ENCODE peak calls at places on chromosomes 4 and X, in four cellular contexts. One of them, this sample, is unnamed.
A peak's percentile ranks its signal among the peaks of the same experiment; 100 is the strongest.

GRCh38 chr4:8336412-8337075 is 67.0 kb downstream of the HTRA3 start:
- DNase-seq in WTC11: no peak
- DNase-seq in K562: peak; percentile 61
- DNase-seq in HepG2: no peak
- DNase-seq in this sample: no peak

GRCh38 chr4:67632492-67632891 is 68.5 kb downstream of the UBA6 start:
- DNase-seq in WTC11: no peak
- DNase-seq in K562: no peak
- DNase-seq in HepG2: no peak
- DNase-seq in this sample: no peak

GRCh38 chr4:130545171-130545570 is 1449.2 kb downstream of the C4orf33 start:
- DNase-seq in WTC11: no peak
- DNase-seq in K562: no peak
- DNase-seq in HepG2: no peak
- DNase-seq in this sample: no peak

GRCh38 chrX:27976284-27976683 is 5.0 kb downstream of the DCAF8L1 start:
- DNase-seq in WTC11: no peak
- DNase-seq in K562: no peak
- DNase-seq in HepG2: no peak
- DNase-seq in this sample: no peak

GRCh38 chr4:74316397-74316796 is 8.1 kb downstream of the EPGN start:
- DNase-seq in WTC11: no peak
- DNase-seq in K562: no peak
- DNase-seq in HepG2: no peak
- DNase-seq in this sample: no peak

GRCh38 chrX:39152106-39152649 is 350.9 kb downstream of the MID1IP1 start:
- DNase-seq in WTC11: peak; percentile 77
- DNase-seq in K562: peak; percentile 71
- DNase-seq in HepG2: no peak
- DNase-seq in this sample: no peak

GRCh38 chr4:26400140-26400539 is 79.3 kb downstream of the RBPJ start:
- DNase-seq in WTC11: no peak
- DNase-seq in K562: no peak
- DNase-seq in HepG2: no peak
- DNase-seq in this sample: no peak

GRCh38 chr4:119087656-119088055 is 48.0 kb upstream of the MYOZ2 start:
- DNase-seq in WTC11: no peak
- DNase-seq in K562: no peak
- DNase-seq in HepG2: no peak
- DNase-seq in this sample: no peak

GRCh38 chr4:98639108-98639507 is 19.3 kb downstream of the TSPAN5 start:
- DNase-seq in WTC11: no peak
- DNase-seq in K562: no peak
- DNase-seq in HepG2: no peak
- DNase-seq in this sample: no peak

GRCh38 chrX:21708116-21708515 is 49.8 kb downstream of the SMPX start:
- DNase-seq in WTC11: peak; percentile 10
- DNase-seq in K562: no peak
- DNase-seq in HepG2: no peak
- DNase-seq in this sample: no peak
- TF ChIP-seq TCF7 in WTC11: no peak
- TF ChIP-seq TCF7 in K562: no peak
- TF ChIP-seq TCF7 in HepG2: no peak
- TF ChIP-seq TCF7 in this sample: no peak

GRCh38 chr4:158914178-158914577 is 145.4 kb downstream of the FNIP2 start:
- DNase-seq in WTC11: no peak
- DNase-seq in K562: no peak
- DNase-seq in HepG2: no peak
- DNase-seq in this sample: no peak
- TF ChIP-seq TCF7 in WTC11: no peak
- TF ChIP-seq TCF7 in K562: no peak
- TF ChIP-seq TCF7 in HepG2: no peak
- TF ChIP-seq TCF7 in this sample: no peak

DNA sequence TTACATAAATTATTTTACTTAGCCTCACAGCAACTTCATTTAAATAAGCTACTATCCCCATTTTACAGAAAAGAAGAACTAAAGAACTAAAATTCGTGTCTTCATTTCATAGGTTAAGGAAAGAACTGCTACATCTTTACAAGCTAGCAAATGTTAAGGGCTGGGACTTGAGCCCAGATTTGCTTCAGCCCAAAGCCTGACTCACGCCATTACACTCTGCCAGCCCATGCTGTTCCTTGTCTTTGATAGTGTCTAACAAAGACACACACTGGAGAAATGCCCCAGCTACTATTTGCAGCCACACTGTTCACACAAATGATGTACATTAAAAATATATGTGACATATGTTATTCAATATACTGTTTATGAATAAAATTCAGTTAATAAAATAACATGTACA is 29.0 kb upstream of the ERVMER34-1 start:
- DNase-seq in WTC11: no peak
- DNase-seq in K562: no peak
- DNase-seq in HepG2: no peak
- DNase-seq in this sample: no peak
- TF ChIP-seq TCF7 in WTC11: no peak
- TF ChIP-seq TCF7 in K562: no peak
- TF ChIP-seq TCF7 in HepG2: no peak
- TF ChIP-seq TCF7 in this sample: no peak

GRCh38 chr4:129233691-129234090 is 137.7 kb downstream of the C4orf33 start:
- DNase-seq in WTC11: no peak
- DNase-seq in K562: no peak
- DNase-seq in HepG2: no peak
- DNase-seq in this sample: no peak

GRCh38 chr4:129230836-129231235 is 134.9 kb downstream of the C4orf33 start:
- DNase-seq in WTC11: no peak
- DNase-seq in K562: no peak
- DNase-seq in HepG2: no peak
- DNase-seq in this sample: no peak

GRCh38 chr4:129236351-129236750 is 140.4 kb downstream of the C4orf33 start:
- DNase-seq in WTC11: no peak
- DNase-seq in K562: peak; percentile 9
- DNase-seq in HepG2: no peak
- DNase-seq in this sample: no peak

GRCh38 chr4:129231907-129232626 is 136.1 kb downstream of the C4orf33 start:
- DNase-seq in WTC11: no peak
- DNase-seq in K562: no peak
- DNase-seq in HepG2: no peak
- DNase-seq in this sample: no peak

GRCh38 chr4:129232627-129233337 is 136.8 kb downstream of the C4orf33 start:
- DNase-seq in WTC11: no peak
- DNase-seq in K562: no peak
- DNase-seq in HepG2: no peak
- DNase-seq in this sample: no peak
- TF ChIP-seq TCF7 in WTC11: no peak
- TF ChIP-seq TCF7 in K562: no peak
- TF ChIP-seq TCF7 in HepG2: no peak
- TF ChIP-seq TCF7 in this sample: no peak

DNA sequence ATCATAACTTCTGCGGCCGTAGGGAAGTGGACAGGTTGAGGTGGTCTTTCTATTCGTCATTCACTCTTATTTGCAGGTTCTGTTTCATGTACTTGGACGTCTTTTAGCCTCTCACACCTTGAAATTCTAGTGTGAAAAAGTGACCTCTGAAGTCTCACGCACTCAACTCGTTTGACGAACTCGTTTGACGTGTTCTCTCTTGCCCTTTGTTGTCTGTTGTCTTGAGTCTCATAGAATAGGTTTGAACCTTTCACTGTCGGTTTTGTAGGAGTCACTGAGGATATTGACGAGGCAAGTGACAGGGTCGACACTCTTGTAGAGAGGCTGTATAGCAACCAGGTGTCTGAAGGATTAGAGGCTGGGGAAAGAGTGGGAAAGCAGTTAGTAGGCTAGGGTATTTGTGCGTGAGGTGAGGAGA is 1.1 kb upstream of the PGRMC2 start:
- DNase-seq in WTC11: no peak
- DNase-seq in K562: no peak
- DNase-seq in HepG2: no peak
- DNase-seq in this sample: peak; percentile 17
- TF ChIP-seq TCF7 in WTC11: no peak
- TF ChIP-seq TCF7 in K562: no peak
- TF ChIP-seq TCF7 in HepG2: no peak
- TF ChIP-seq TCF7 in this sample: no peak

GRCh38 chrX:23832750-23833149 is 49.8 kb downstream of the SAT1 start:
- DNase-seq in WTC11: no peak
- DNase-seq in K562: no peak
- DNase-seq in HepG2: no peak
- DNase-seq in this sample: no peak
- TF ChIP-seq TCF7 in WTC11: no peak
- TF ChIP-seq TCF7 in K562: no peak
- TF ChIP-seq TCF7 in HepG2: no peak
- TF ChIP-seq TCF7 in this sample: no peak

DNA sequence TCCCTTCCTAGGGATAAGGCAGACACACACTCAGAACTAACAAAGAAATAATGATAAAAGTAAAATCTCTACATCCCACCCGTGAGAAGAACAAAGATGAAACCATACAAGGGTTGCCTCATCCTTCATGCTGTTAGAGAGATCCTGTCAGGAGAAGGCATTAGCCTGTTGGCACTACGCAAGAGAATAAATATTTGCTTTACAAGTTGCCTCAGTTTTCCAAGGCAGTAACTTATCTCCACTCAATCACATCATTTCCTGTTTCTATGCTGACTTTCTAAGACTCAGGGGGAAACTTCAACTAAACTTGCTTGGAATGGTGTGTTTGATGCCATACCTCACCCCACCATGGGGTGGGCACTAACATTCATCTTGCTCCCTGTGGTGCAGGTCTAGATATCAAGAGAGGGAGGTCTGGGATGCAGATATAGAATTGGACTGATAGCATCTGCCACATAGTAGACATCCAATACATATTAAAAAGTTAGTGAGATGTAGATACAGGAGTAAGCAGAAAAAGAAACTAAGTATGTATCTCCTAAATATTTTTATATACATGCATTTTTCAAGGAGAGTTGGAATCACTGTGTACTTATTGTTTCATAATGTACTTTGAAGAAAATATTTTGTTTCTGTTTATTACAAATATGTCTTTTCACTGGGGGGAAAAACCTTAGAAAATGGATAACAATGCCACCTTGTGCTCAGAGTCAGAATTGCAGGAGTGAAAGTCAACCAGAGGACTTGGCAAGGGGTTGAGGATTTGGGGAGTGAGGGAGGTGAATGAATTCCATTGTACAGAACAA is 57.2 kb upstream of the BEX4 start:
- DNase-seq in WTC11: no peak
- DNase-seq in K562: peak; percentile 29
- DNase-seq in HepG2: peak; percentile 6
- DNase-seq in this sample: no peak
- TF ChIP-seq TCF7 in WTC11: no peak
- TF ChIP-seq TCF7 in K562: no peak
- TF ChIP-seq TCF7 in HepG2: no peak
- TF ChIP-seq TCF7 in this sample: no peak

This sample was measured in GM12878.